ENCODE peak calls at places on chromosomes 5 and 9, in ten cellular contexts. Z is lung, Y is stomach, J is GM13977, E is hepatocyte, F is neural crest cell, I is MM.1S, X is A549, B is fibroblast of lung, N is cardiac fibroblast. R is an unnamed sample.

GRCh38 chr9:114112325-114112724 is 13.2 kb upstream of the KIF12 start:
- DNase-seq in E (no peak), J (no peak), F (no peak), Z (no peak), X (no peak), B (no peak), N (no peak), Y (no peak), I (no peak), R (no peak)

GRCh38 chr5:88279584-88279983 is 10.9 kb upstream of the TMEM161B start:
- DNase-seq in E (no peak), B (no peak), X (no peak), I (no peak), Y (no peak), Z (no peak), F (no peak), N (peak; percentile 22), J (no peak), R (no peak)

GRCh38 chr5:144203750-144204596 is 33.3 kb downstream of the KCTD16 start:
- DNase-seq in N (peak; percentile 90), I (peak; percentile 62), F (peak; percentile 42), Z (no peak), X (peak; percentile 79), E (peak; percentile 79), J (peak; percentile 43), Y (peak; percentile 42), B (peak; percentile 86), R (no peak)

GRCh38 chr5:147369742-147370374 is 135.0 kb downstream of the STK32A start:
- DNase-seq in J (no peak), X (peak; percentile 20), B (peak; percentile 30), E (no peak), F (no peak), Z (no peak), Y (no peak), N (peak; percentile 46), I (no peak), R (no peak)

GRCh38 chr9:89808801-89809200 is 204.0 kb downstream of the GADD45G start:
- DNase-seq in I (no peak), B (no peak), X (no peak), E (no peak), N (peak; percentile 26), F (no peak), Z (no peak), Y (no peak), J (no peak), R (no peak)

GRCh38 chr5:171387970-171388815 is 544 bp downstream of the NPM1 start:
- DNase-seq in B (peak; percentile 80), X (peak; percentile 88), F (peak; percentile 69), Y (peak; percentile 74), Z (peak; percentile 80), J (peak; percentile 70), N (peak; percentile 80), E (peak; percentile 89), I (peak; percentile 82), R (peak; percentile 70)

GRCh38 chr9:120830151-120830550 is 12.6 kb downstream of the PSMD5 start:
- DNase-seq in B (no peak), F (no peak), Y (no peak), J (no peak), Z (no peak), X (no peak), N (peak; percentile 76), I (no peak), E (no peak), R (no peak)

GRCh38 chr9:77005216-77005615 is 14.2 kb upstream of the FOXB2 start:
- DNase-seq in Y (no peak), E (no peak), B (no peak), X (no peak), J (no peak), N (peak; percentile 27), F (no peak), I (no peak), Z (no peak), R (no peak)

GRCh38 chr5:79512692-79513518 is 1.0 kb downstream of the HOMER1 start:
- DNase-seq in N (peak; percentile 29), Z (no peak), B (peak; percentile 41), Y (no peak), X (no peak), E (peak; percentile 38), J (peak; percentile 31), I (no peak), F (no peak), R (no peak)

GRCh38 chr5:79229357-79230174 is 6.4 kb upstream of the JMY start:
- DNase-seq in X (no peak), N (peak; percentile 71), E (no peak), J (peak; percentile 63), B (peak; percentile 30), F (no peak), Z (no peak), Y (no peak), I (peak; percentile 81), R (no peak)

GRCh38 chr9:116422119-116422979 is 264.8 kb upstream of the TRIM32 start:
- DNase-seq in J (no peak), Y (no peak), X (no peak), F (no peak), Z (no peak), B (no peak), E (no peak), N (no peak), I (no peak), R (no peak)

GRCh38 chr5:169071-169727 is 22.1 kb upstream of the LRRC14B start:
- DNase-seq in N (peak; percentile 90), Y (peak; percentile 39), B (peak; percentile 84), F (no peak), I (no peak), E (no peak), X (no peak), J (no peak), Z (no peak), R (peak; percentile 44)

GRCh38 chr5:168645195-168645594 is 66.0 kb upstream of the PANK3 start:
- DNase-seq in E (no peak), N (no peak), F (no peak), Y (no peak), I (no peak), Z (no peak), B (no peak), X (no peak), J (no peak), R (no peak)

DNA sequence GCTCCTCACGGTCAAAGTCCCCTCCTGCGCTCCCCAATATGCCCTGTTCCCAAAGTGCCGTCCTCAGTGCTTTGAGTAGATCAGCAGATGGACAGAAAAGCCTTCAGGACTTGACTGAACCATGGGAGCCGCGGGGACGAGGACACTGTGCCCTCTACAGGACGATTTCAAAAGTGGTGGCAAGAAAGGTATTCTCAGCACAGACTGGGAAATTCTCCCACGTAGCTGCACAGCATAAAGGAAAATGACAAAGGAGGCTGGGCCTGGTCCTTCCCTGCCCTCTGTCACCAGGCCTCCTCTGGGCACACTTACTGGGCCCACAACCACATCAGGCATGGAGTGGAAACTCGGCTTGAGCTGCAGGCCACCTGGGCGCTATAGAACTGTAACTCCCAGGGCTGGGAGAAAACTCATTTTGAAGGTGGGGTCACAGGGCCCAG is 16.7 kb upstream of the MTMR12 start:
- DNase-seq in N (peak; percentile 79), E (peak; percentile 71), Z (peak; percentile 66), B (peak; percentile 64), X (peak; percentile 80), F (peak; percentile 37), I (peak; percentile 73), J (peak; percentile 86), Y (peak; percentile 76), R (no peak)
- TF ChIP-seq CTCF in N (peak; percentile 87), E (peak; percentile 60), Z (peak; percentile 71), B (peak; percentile 71), X (peak; percentile 79), F (peak; percentile 68), I (peak; percentile 82), J (peak; percentile 83), Y (peak; percentile 69), R (no peak)

GRCh38 chr5:89417990-89418820 is 535.2 kb upstream of the MEF2C start:
- DNase-seq in B (no peak), I (no peak), Y (no peak), N (peak; percentile 49), Z (no peak), X (no peak), J (no peak), E (no peak), F (no peak), R (no peak)
- TF ChIP-seq CTCF in B (no peak), I (no peak), Y (no peak), N (no peak), Z (no peak), X (no peak), J (no peak), E (no peak), F (no peak), R (no peak)

GRCh38 chr9:34124103-34124502 is 2.4 kb downstream of the DCAF12 start:
- DNase-seq in J (no peak), E (no peak), Z (no peak), B (no peak), N (no peak), I (no peak), Y (no peak), X (no peak), F (no peak), R (no peak)

GRCh38 chr9:34124923-34125322 is 1.6 kb downstream of the DCAF12 start:
- DNase-seq in X (no peak), N (no peak), E (peak; percentile 22), Y (no peak), I (no peak), Z (peak; percentile 41), B (peak; percentile 7), F (no peak), J (no peak), R (no peak)

GRCh38 chr9:34127035-34127948 is 794 bp upstream of the DCAF12 start:
- DNase-seq in N (no peak), Y (no peak), B (no peak), Z (no peak), I (no peak), J (peak; percentile 29), F (peak; percentile 4), E (no peak), X (no peak), R (no peak)

GRCh38 chr9:34126207-34127034 is at the start of gene DCAF12:
- DNase-seq in X (peak; percentile 93), E (peak; percentile 95), F (peak; percentile 87), N (peak; percentile 94), Y (peak; percentile 92), B (peak; percentile 91), I (peak; percentile 93), J (peak; percentile 94), Z (peak; percentile 92), R (peak; percentile 67)

DNA sequence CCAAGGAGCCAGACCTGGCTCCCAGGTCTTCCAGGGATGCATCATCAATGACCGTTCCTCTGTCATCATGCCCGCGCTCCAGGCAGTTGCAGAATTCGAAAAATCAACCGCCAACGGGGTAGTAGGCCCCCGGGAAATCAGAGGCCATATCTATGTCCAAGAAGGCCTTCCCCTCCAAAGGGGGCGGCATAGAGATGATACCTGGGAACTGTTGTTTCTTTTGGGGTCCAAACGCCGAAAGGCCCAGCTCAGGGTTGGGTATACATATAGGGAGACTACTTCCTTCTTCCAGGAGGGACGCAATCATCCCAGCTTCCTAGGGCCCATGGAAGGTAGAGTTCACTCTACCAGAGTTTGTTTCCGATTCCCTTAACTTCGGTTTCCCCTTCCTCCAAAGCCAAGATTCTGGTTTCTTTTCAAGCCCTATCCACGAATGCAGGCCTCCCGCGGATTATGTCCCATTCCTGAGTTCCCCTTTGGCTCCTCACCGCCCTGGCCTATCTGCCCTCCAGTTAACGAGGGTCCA is 754 bp downstream of the DCAF12 start:
- DNase-seq in I (peak; percentile 7), Z (no peak), J (peak; percentile 28), F (no peak), Y (no peak), X (peak; percentile 21), E (peak; percentile 39), B (peak; percentile 21), N (peak; percentile 43), R (peak; percentile 28)
- TF ChIP-seq CTCF in I (no peak), Z (no peak), J (peak; percentile 3), F (no peak), Y (no peak), X (no peak), E (peak; percentile 3), B (no peak), N (peak; percentile 11), R (no peak)

GRCh38 chr5:59040007-59040803 is 457.3 kb downstream of the RAB3C start:
- DNase-seq in J (peak; percentile 23), Z (no peak), I (no peak), F (no peak), Y (no peak), E (no peak), N (peak; percentile 88), X (peak; percentile 93), B (peak; percentile 81), R (no peak)
- TF ChIP-seq CTCF in J (no peak), Z (no peak), I (no peak), F (no peak), Y (no peak), E (no peak), N (no peak), X (no peak), B (no peak), R (no peak)